ENCODE peak calls at places on chromosomes 11 and 22, in four cellular contexts. One of them, this sample, is unnamed.

GRCh38 chr11:120832609-120833221 is 191.2 kb upstream of the TBCEL start:
- DNase-seq in WERI-Rb-1: peak
- DNase-seq in fibroblast of pulmonary artery: no peak
- DNase-seq in CD8-positive, alpha-beta memory T cell: no peak
- DNase-seq in this sample: no peak

GRCh38 chr11:70519117-70519516 is 120.8 kb downstream of the CTTN start:
- DNase-seq in WERI-Rb-1: no peak
- DNase-seq in fibroblast of pulmonary artery: no peak
- DNase-seq in CD8-positive, alpha-beta memory T cell: no peak
- DNase-seq in this sample: no peak

GRCh38 chr22:45262931-45263789 is 21.6 kb upstream of the UPK3A start:
- DNase-seq in WERI-Rb-1: no peak
- DNase-seq in fibroblast of pulmonary artery: no peak
- DNase-seq in CD8-positive, alpha-beta memory T cell: no peak
- DNase-seq in this sample: no peak

GRCh38 chr22:32574397-32574796 is 99.8 kb downstream of the FBXO7 start:
- DNase-seq in WERI-Rb-1: peak
- DNase-seq in fibroblast of pulmonary artery: no peak
- DNase-seq in CD8-positive, alpha-beta memory T cell: no peak
- DNase-seq in this sample: no peak

GRCh38 chr11:45541693-45542434 is 123.6 kb downstream of the CHST1 start:
- DNase-seq in WERI-Rb-1: no peak
- DNase-seq in fibroblast of pulmonary artery: no peak
- DNase-seq in CD8-positive, alpha-beta memory T cell: no peak
- DNase-seq in this sample: no peak

GRCh38 chr22:23248583-23248982 is 68.3 kb downstream of the BCR start:
- DNase-seq in WERI-Rb-1: no peak
- DNase-seq in fibroblast of pulmonary artery: peak
- DNase-seq in CD8-positive, alpha-beta memory T cell: no peak
- DNase-seq in this sample: no peak

GRCh38 chr11:96168623-96169022 is 174.4 kb downstream of the MAML2 start:
- DNase-seq in WERI-Rb-1: no peak
- DNase-seq in fibroblast of pulmonary artery: peak
- DNase-seq in CD8-positive, alpha-beta memory T cell: no peak
- DNase-seq in this sample: peak

GRCh38 chr11:16898274-16898985 is 115.8 kb downstream of the PLEKHA7 start:
- DNase-seq in WERI-Rb-1: no peak
- DNase-seq in fibroblast of pulmonary artery: no peak
- DNase-seq in CD8-positive, alpha-beta memory T cell: no peak
- DNase-seq in this sample: no peak

GRCh38 chr11:134664863-134665535 is 253.0 kb upstream of the B3GAT1 start:
- DNase-seq in WERI-Rb-1: no peak
- DNase-seq in fibroblast of pulmonary artery: no peak
- DNase-seq in CD8-positive, alpha-beta memory T cell: no peak
- DNase-seq in this sample: no peak

GRCh38 chr22:29722151-29722550 is 2.3 kb downstream of the CABP7 start:
- DNase-seq in WERI-Rb-1: no peak
- DNase-seq in fibroblast of pulmonary artery: no peak
- DNase-seq in CD8-positive, alpha-beta memory T cell: no peak
- DNase-seq in this sample: no peak

GRCh38 chr11:104764718-104765045 is 133.6 kb downstream of the CASP12 start:
- DNase-seq in WERI-Rb-1: no peak
- DNase-seq in fibroblast of pulmonary artery: no peak
- DNase-seq in CD8-positive, alpha-beta memory T cell: no peak
- DNase-seq in this sample: no peak

GRCh38 chr22:40753114-40753513 is 66.0 kb downstream of the SLC25A17 start:
- DNase-seq in WERI-Rb-1: no peak
- DNase-seq in fibroblast of pulmonary artery: no peak
- DNase-seq in CD8-positive, alpha-beta memory T cell: no peak
- DNase-seq in this sample: no peak

GRCh38 chr11:107696140-107696539 is 15.7 kb downstream of the SLN start:
- DNase-seq in WERI-Rb-1: no peak
- DNase-seq in fibroblast of pulmonary artery: peak
- DNase-seq in CD8-positive, alpha-beta memory T cell: no peak
- DNase-seq in this sample: no peak

GRCh38 chr22:47408409-47408808 is 646.0 kb downstream of the TBC1D22A start:
- DNase-seq in WERI-Rb-1: no peak
- DNase-seq in fibroblast of pulmonary artery: no peak
- DNase-seq in CD8-positive, alpha-beta memory T cell: no peak
- DNase-seq in this sample: no peak

GRCh38 chr11:36478700-36479329 is 31.3 kb downstream of the TRAF6 start:
- DNase-seq in WERI-Rb-1: peak
- DNase-seq in fibroblast of pulmonary artery: peak
- DNase-seq in CD8-positive, alpha-beta memory T cell: peak
- DNase-seq in this sample: no peak

GRCh38 chr11:75855191-75855590 is 40.2 kb downstream of the UVRAG start:
- DNase-seq in WERI-Rb-1: no peak
- DNase-seq in fibroblast of pulmonary artery: no peak
- DNase-seq in CD8-positive, alpha-beta memory T cell: no peak
- DNase-seq in this sample: no peak

GRCh38 chr11:75859614-75860013 is 44.6 kb downstream of the UVRAG start:
- DNase-seq in WERI-Rb-1: no peak
- DNase-seq in fibroblast of pulmonary artery: no peak
- DNase-seq in CD8-positive, alpha-beta memory T cell: no peak
- DNase-seq in this sample: no peak

GRCh38 chr11:75858042-75858441 is 43.0 kb downstream of the UVRAG start:
- DNase-seq in WERI-Rb-1: no peak
- DNase-seq in fibroblast of pulmonary artery: no peak
- DNase-seq in CD8-positive, alpha-beta memory T cell: no peak
- DNase-seq in this sample: no peak

GRCh38 chr11:75856912-75857311 is 41.9 kb downstream of the UVRAG start:
- DNase-seq in WERI-Rb-1: no peak
- DNase-seq in fibroblast of pulmonary artery: no peak
- DNase-seq in CD8-positive, alpha-beta memory T cell: no peak
- DNase-seq in this sample: no peak

GRCh38 chr11:75858613-75859012 is 43.6 kb downstream of the UVRAG start:
- DNase-seq in WERI-Rb-1: no peak
- DNase-seq in fibroblast of pulmonary artery: peak
- DNase-seq in CD8-positive, alpha-beta memory T cell: no peak
- DNase-seq in this sample: no peak
- H3K4me3 ChIP-seq in WERI-Rb-1: no peak
- H3K4me3 ChIP-seq in fibroblast of pulmonary artery: no peak
- H3K4me3 ChIP-seq in CD8-positive, alpha-beta memory T cell: no peak
- H3K4me3 ChIP-seq in this sample: no peak

DNA sequence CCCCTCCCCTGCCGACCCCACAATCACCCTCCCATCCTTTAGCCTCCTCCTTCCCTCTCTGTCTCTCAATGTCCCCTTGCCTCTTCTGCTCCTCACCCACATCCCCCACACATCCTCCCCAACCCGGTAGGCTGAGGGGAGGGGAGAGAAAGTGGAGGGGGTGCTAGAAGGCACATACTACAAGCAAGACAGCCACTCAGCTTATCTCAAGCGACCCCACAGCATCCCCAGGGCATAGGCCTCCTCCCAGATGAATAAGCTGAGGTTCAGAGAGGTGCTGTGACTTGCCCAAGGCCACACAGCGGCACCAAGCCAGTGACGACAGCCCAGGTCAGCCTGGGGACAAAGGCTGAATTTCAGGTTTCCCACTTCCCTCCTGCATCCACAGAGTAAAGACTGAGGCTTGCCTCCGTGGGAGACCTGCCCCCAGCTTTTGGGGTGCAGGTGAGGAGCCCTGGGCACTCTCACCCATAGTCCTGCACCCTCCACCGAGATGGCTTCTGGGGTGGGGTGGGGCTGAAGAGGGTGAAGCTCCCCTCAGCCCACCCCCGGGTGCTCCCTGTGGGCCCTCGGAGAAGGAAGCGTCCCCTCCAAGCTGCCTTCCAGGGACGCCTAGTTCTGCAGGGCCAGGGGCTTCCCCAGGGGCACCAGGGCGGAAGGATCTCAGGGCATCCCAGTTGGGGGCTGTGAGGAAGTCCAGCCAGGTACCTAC is 511 bp downstream of the RAC2 start:
- DNase-seq in WERI-Rb-1: no peak
- DNase-seq in fibroblast of pulmonary artery: no peak
- DNase-seq in CD8-positive, alpha-beta memory T cell: no peak
- DNase-seq in this sample: no peak
- H3K4me3 ChIP-seq in WERI-Rb-1: no peak
- H3K4me3 ChIP-seq in fibroblast of pulmonary artery: peak
- H3K4me3 ChIP-seq in CD8-positive, alpha-beta memory T cell: peak
- H3K4me3 ChIP-seq in this sample: peak

DNA sequence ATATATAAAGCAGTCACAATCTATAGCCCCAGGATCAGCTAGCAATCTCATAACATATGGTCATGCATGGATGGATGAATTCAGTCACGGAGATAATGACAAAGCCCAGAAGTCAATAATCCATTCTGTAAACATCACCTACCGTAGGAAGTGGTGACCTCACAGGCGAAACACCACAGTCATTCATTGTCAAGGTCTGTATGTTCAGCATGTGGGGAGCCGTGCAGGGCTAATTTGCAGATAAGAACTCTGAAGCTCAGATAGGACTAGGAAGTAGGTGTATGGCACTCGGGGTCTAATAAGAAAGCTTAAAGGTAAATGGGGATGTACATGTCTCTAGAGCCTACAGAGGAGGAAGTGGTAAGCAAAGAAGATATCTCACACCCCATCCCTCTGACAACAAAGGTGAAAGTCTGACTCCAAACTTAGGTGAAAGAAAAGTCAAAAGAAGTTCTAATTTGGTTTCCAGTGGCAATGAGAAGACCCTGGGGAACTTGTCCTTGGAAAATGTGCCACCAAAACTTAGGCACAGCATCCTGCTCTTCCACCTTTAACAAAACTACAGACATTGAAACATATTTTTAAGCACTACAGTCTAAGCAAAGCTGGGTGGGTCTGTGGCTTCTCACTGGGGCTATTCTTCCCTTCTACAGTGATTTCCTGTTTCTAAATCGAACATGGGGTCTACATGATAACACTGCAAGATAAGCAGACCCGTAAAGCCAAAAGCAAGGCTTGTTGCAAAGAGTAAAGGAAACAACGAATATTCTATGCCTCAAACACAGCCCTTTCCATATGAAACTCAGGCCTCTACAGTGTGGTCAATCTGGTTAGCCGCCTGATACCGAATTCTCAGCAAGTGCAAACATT is 5.2 kb downstream of the CRTAM start:
- DNase-seq in WERI-Rb-1: peak
- DNase-seq in fibroblast of pulmonary artery: no peak
- DNase-seq in CD8-positive, alpha-beta memory T cell: peak
- DNase-seq in this sample: no peak
- H3K4me3 ChIP-seq in WERI-Rb-1: no peak
- H3K4me3 ChIP-seq in fibroblast of pulmonary artery: no peak
- H3K4me3 ChIP-seq in CD8-positive, alpha-beta memory T cell: peak
- H3K4me3 ChIP-seq in this sample: no peak

DNA sequence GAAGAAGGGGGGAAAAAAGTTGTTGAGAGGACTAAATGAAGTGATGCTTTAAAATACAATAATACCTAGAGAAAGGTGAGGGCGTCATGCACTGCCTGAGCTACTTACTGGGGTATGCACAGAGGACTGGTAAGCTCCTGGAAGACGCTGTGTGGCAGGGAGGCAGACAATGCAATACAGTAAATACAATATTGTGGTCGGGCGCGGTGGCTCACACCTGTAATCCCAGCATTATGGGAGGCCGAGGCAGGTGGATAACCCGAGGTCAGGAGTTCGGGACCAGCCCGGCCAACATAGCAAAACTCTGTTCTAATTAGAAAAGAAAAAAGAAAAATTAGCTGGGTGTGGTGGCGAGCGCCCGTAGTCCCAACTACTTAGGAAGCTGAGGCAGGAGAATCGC is 683 bp upstream of the SYTL2 start:
- DNase-seq in WERI-Rb-1: no peak
- DNase-seq in fibroblast of pulmonary artery: no peak
- DNase-seq in CD8-positive, alpha-beta memory T cell: no peak
- DNase-seq in this sample: peak
- H3K4me3 ChIP-seq in WERI-Rb-1: peak
- H3K4me3 ChIP-seq in fibroblast of pulmonary artery: peak
- H3K4me3 ChIP-seq in CD8-positive, alpha-beta memory T cell: peak
- H3K4me3 ChIP-seq in this sample: no peak

GRCh38 chr22:37196539-37197450 is 8.7 kb upstream of the C1QTNF6 start:
- DNase-seq in WERI-Rb-1: no peak
- DNase-seq in fibroblast of pulmonary artery: peak
- DNase-seq in CD8-positive, alpha-beta memory T cell: no peak
- DNase-seq in this sample: peak

GRCh38 chr22:37199103-37199838 is 11.2 kb upstream of the C1QTNF6 start:
- DNase-seq in WERI-Rb-1: peak
- DNase-seq in fibroblast of pulmonary artery: peak
- DNase-seq in CD8-positive, alpha-beta memory T cell: peak
- DNase-seq in this sample: peak

GRCh38 chr22:37195921-37196320 is 7.9 kb upstream of the C1QTNF6 start:
- DNase-seq in WERI-Rb-1: no peak
- DNase-seq in fibroblast of pulmonary artery: no peak
- DNase-seq in CD8-positive, alpha-beta memory T cell: no peak
- DNase-seq in this sample: peak

GRCh38 chr22:37198290-37199102 is 10.4 kb upstream of the C1QTNF6 start:
- DNase-seq in WERI-Rb-1: peak
- DNase-seq in fibroblast of pulmonary artery: peak
- DNase-seq in CD8-positive, alpha-beta memory T cell: peak
- DNase-seq in this sample: peak

GRCh38 chr22:37197451-37198289 is 9.6 kb upstream of the C1QTNF6 start:
- DNase-seq in WERI-Rb-1: no peak
- DNase-seq in fibroblast of pulmonary artery: peak
- DNase-seq in CD8-positive, alpha-beta memory T cell: no peak
- DNase-seq in this sample: peak
- H3K4me3 ChIP-seq in WERI-Rb-1: no peak
- H3K4me3 ChIP-seq in fibroblast of pulmonary artery: no peak
- H3K4me3 ChIP-seq in CD8-positive, alpha-beta memory T cell: peak
- H3K4me3 ChIP-seq in this sample: no peak

This sample was measured in mucosa of descending colon.